ENCODE peak calls at places on chromosomes 16 and 17, in four cellular contexts. One of them, this sample, is unnamed.

GRCh38 chr16:69564845-69565610 is 738 bp upstream of the NFAT5 start:
- DNase-seq in K562: no peak
- DNase-seq in GM12878: no peak
- DNase-seq in HepG2: no peak
- DNase-seq in this sample: no peak

GRCh38 chr16:89139907-89140361 is 31.6 kb upstream of the CDH15 start:
- DNase-seq in K562: no peak
- DNase-seq in GM12878: no peak
- DNase-seq in HepG2: no peak
- DNase-seq in this sample: no peak

GRCh38 chr16:287298-287811 is 4.4 kb downstream of the PDIA2 start:
- DNase-seq in K562: no peak
- DNase-seq in GM12878: no peak
- DNase-seq in HepG2: no peak
- DNase-seq in this sample: no peak

GRCh38 chr16:4846901-4847773 is at the start of the genes GLYR1 and UBN1:
- DNase-seq in K562: peak
- DNase-seq in GM12878: peak
- DNase-seq in HepG2: peak
- DNase-seq in this sample: peak

GRCh38 chr17:72097144-72097543 is 23.7 kb upstream of the SOX9 start:
- DNase-seq in K562: no peak
- DNase-seq in GM12878: no peak
- DNase-seq in HepG2: no peak
- DNase-seq in this sample: no peak

GRCh38 chr17:10357768-10358167 is 15.0 kb downstream of the MYH13 start:
- DNase-seq in K562: peak
- DNase-seq in GM12878: no peak
- DNase-seq in HepG2: no peak
- DNase-seq in this sample: peak

GRCh38 chr17:16007439-16007838 is 7.8 kb downstream of the TTC19 start:
- DNase-seq in K562: no peak
- DNase-seq in GM12878: no peak
- DNase-seq in HepG2: no peak
- DNase-seq in this sample: no peak

GRCh38 chr16:11507991-11508390 is 78.7 kb downstream of the LITAF start:
- DNase-seq in K562: no peak
- DNase-seq in GM12878: no peak
- DNase-seq in HepG2: no peak
- DNase-seq in this sample: no peak

GRCh38 chr16:85963746-85964370 is 64.9 kb downstream of the IRF8 start:
- DNase-seq in K562: no peak
- DNase-seq in GM12878: no peak
- DNase-seq in HepG2: no peak
- DNase-seq in this sample: no peak
- TF ChIP-seq TARDBP in K562: no peak
- TF ChIP-seq TARDBP in GM12878: no peak
- TF ChIP-seq TARDBP in HepG2: no peak
- TF ChIP-seq TARDBP in this sample: no peak

GRCh38 chr16:87344931-87345631 is 27.9 kb upstream of the C16orf95 start:
- DNase-seq in K562: no peak
- DNase-seq in GM12878: no peak
- DNase-seq in HepG2: no peak
- DNase-seq in this sample: no peak
- TF ChIP-seq FOXM1 in K562: no peak
- TF ChIP-seq FOXM1 in GM12878: no peak
- TF ChIP-seq FOXM1 in HepG2: no peak
- TF ChIP-seq FOXM1 in this sample: no peak

GRCh38 chr17:28372203-28372944 is 880 bp downstream of the SARM1 start:
- DNase-seq in K562: no peak
- DNase-seq in GM12878: no peak
- DNase-seq in HepG2: no peak
- DNase-seq in this sample: peak
- TF ChIP-seq SP1 in K562: no peak
- TF ChIP-seq SP1 in GM12878: no peak
- TF ChIP-seq SP1 in HepG2: no peak
- TF ChIP-seq SP1 in this sample: no peak

DNA sequence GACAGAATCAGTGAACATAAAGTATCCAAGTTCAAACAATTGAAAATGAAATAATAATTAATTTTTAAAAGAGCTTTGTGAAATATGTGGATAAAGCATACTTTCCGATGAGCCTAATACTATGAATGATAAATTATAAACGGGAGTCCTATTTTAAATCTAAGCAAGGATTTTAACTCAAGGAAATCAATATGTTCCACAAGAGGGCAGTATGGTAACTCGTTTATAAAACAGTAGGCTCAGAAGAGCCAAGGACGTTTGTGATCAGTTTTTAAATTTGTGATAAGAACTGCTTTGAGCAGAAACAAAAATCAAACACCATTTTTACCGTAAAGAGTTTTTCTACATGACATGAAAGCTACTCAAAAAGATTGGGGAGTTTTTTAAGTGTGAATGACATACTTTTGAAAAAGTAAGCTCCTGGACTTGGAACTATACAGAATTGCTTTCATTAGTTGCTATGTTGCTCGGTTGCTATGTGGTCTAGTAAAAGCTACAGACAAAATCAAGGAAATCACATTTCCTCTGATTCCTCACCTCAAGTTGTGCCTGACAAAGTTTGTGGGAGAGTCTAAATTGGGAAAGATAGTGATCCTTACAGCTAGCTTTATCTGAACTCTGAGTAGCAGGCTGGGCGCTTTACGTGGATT is 11.8 kb upstream of the TEKT1 start:
- DNase-seq in K562: peak
- DNase-seq in GM12878: no peak
- DNase-seq in HepG2: peak
- DNase-seq in this sample: peak
- TF ChIP-seq TARDBP in K562: no peak
- TF ChIP-seq TARDBP in GM12878: no peak
- TF ChIP-seq TARDBP in HepG2: no peak
- TF ChIP-seq TARDBP in this sample: no peak

GRCh38 chr16:24988593-24989338 is 26.4 kb downstream of the ARHGAP17 start:
- DNase-seq in K562: no peak
- DNase-seq in GM12878: no peak
- DNase-seq in HepG2: peak
- DNase-seq in this sample: peak

GRCh38 chr16:24991349-24991748 is 23.8 kb downstream of the ARHGAP17 start:
- DNase-seq in K562: no peak
- DNase-seq in GM12878: no peak
- DNase-seq in HepG2: peak
- DNase-seq in this sample: no peak

GRCh38 chr16:24990803-24991202 is 24.4 kb downstream of the ARHGAP17 start:
- DNase-seq in K562: no peak
- DNase-seq in GM12878: no peak
- DNase-seq in HepG2: no peak
- DNase-seq in this sample: no peak

GRCh38 chr16:24988137-24988535 is 27.0 kb downstream of the ARHGAP17 start:
- DNase-seq in K562: no peak
- DNase-seq in GM12878: no peak
- DNase-seq in HepG2: no peak
- DNase-seq in this sample: no peak

GRCh38 chr16:24989417-24989978 is 25.7 kb downstream of the ARHGAP17 start:
- DNase-seq in K562: no peak
- DNase-seq in GM12878: no peak
- DNase-seq in HepG2: no peak
- DNase-seq in this sample: no peak
- TF ChIP-seq FOXM1 in K562: no peak
- TF ChIP-seq FOXM1 in GM12878: no peak
- TF ChIP-seq FOXM1 in HepG2: no peak
- TF ChIP-seq FOXM1 in this sample: no peak

DNA sequence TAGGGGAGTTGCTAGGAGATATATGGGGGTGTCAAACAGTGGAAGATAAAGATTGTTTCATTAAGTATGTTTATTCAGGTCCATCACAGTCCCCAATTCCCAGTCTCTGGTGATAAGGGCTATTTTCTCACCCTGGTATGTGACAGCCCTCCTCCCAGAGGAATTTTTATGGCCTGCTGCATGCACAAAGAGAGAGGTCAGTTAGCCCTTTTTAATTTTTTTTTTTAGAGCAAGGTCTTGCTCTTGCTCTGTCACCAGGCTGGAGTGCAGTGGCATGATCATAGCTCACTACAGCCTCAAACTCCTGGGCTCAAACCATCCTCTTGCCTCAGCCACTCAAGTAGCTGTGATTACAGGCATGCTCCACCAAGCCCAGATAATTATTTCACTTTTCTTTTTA is 53.6 kb upstream of the ATF7IP2 start:
- DNase-seq in K562: no peak
- DNase-seq in GM12878: no peak
- DNase-seq in HepG2: peak
- DNase-seq in this sample: no peak
- TF ChIP-seq SP1 in K562: no peak
- TF ChIP-seq SP1 in GM12878: no peak
- TF ChIP-seq SP1 in HepG2: no peak
- TF ChIP-seq SP1 in this sample: no peak

DNA sequence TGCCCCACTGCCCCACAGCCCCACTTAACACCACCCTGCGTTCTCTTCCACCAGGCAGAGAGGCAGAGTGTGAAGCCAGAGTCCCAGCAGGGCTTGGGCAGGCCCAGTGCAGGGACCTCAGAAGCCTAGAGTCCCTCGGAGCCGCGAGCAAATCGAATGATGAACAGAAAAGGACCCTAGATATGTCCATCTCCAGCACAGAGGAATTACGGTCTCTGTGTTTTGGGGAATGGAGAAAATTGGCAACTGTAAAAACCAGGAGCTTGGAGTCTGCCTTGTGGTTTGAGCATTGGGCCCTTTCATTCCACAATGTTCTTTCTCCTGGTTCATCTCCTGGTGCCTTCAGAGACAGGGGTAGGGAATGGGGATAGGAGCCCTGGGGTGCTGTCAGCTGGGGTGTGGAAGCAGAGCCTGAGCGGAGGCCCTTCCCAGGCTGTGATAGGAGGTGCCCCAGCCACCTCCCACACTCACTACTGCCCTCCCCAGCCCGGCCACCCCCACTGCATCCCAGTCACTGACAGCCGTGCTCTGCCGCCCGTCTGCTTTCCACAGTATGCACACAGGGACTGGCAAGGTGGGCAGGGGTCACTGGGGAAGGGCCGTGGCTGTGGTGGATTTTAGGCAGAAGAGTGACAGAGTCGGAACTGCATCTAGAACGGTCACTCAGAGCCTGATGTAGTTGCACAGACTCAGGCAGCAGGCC is 26.7 kb downstream of the TBX4 start:
- DNase-seq in K562: peak
- DNase-seq in GM12878: no peak
- DNase-seq in HepG2: no peak
- DNase-seq in this sample: no peak
- TF ChIP-seq TARDBP in K562: no peak
- TF ChIP-seq TARDBP in GM12878: no peak
- TF ChIP-seq TARDBP in HepG2: no peak
- TF ChIP-seq TARDBP in this sample: no peak

This sample was measured in HEK293T.